ENCODE peak calls at places on chromosomes 13 and 19, in six cellular contexts. W is stomach; G is activated T-helper 1 cell treated with anti-CD3 and anti-CD28 coated beads, Interleukin-12 subunit alpha, Interleukin-12 subunit beta, Interleukin-2, Interleukin-4 antibody, amounts not matched to agents 30 ng/mL and 10 ng/mL and 1 ng/mL, durations not matched to agents 14 hours and 24 hours and 36 hours; B is CMK; N is omental fat pad; Q is GM03348. C is an unnamed sample.

GRCh38 chr13:83827338-83827737 is 54.9 kb downstream of the SLITRK1 start:
- DNase-seq in B (no peak), N (no peak), G (no peak), W (no peak), Q (no peak), C (no peak)

GRCh38 chr13:96539791-96540190 is 449.9 kb downstream of the HS6ST3 start:
- DNase-seq in N (no peak), Q (no peak), B (no peak), W (no peak), G (no peak), C (no peak)

GRCh38 chr19:38891791-38892190 is 7.6 kb downstream of the SIRT2 start:
- DNase-seq in N (no peak), W (no peak), Q (no peak), G (no peak), B (no peak), C (no peak)

GRCh38 chr19:16001481-16002312 is 52.9 kb downstream of the OR10H4 start:
- DNase-seq in Q (peak; percentile 53), N (no peak), G (peak; percentile 40), W (no peak), B (no peak), C (peak; percentile 23)

GRCh38 chr19:44557933-44558332 is 28.5 kb upstream of the CEACAM20 start:
- DNase-seq in N (no peak), B (no peak), Q (no peak), W (no peak), G (no peak), C (no peak)

GRCh38 chr19:50067575-50067974 is 41.8 kb downstream of the ZNF473 start:
- DNase-seq in W (no peak), N (no peak), B (no peak), G (no peak), Q (no peak), C (no peak)

GRCh38 chr19:40601061-40601973 is at the start of gene LTBP4:
- DNase-seq in N (no peak), Q (peak; percentile 53), W (no peak), G (no peak), B (no peak), C (no peak)

GRCh38 chr13:30998548-30999140 is 66.2 kb downstream of the TEX26 start:
- DNase-seq in B (no peak), Q (no peak), G (no peak), W (no peak), N (no peak), C (no peak)

GRCh38 chr19:38869836-38870607 is 8.1 kb downstream of the RINL start:
- DNase-seq in N (peak; percentile 73), G (peak; percentile 92), W (peak; percentile 95), B (no peak), Q (peak; percentile 88), C (peak; percentile 88)

GRCh38 chr13:24032252-24032651 is 128.3 kb upstream of the SPATA13 start:
- DNase-seq in N (no peak), W (no peak), Q (peak; percentile 65), G (no peak), B (no peak), C (no peak)

GRCh38 chr13:89930861-89931260 is 1416.6 kb upstream of the MIR17HG start:
- DNase-seq in B (no peak), N (no peak), W (no peak), Q (no peak), G (no peak), C (no peak)

GRCh38 chr13:40969169-40969901 is 49.8 kb downstream of the ELF1 start:
- DNase-seq in G (no peak), Q (no peak), N (no peak), W (no peak), B (no peak), C (no peak)

GRCh38 chr13:32048816-32049215 is 17.2 kb downstream of the FRY start:
- DNase-seq in Q (no peak), N (no peak), W (no peak), G (no peak), B (no peak), C (peak; percentile 71)

GRCh38 chr19:6803036-6803404 is 30.5 kb downstream of the VAV1 start:
- DNase-seq in W (no peak), Q (no peak), G (no peak), B (no peak), N (no peak), C (no peak)

GRCh38 chr19:14979498-14980255 is at the start of gene SLC1A6:
- DNase-seq in B (no peak), N (no peak), G (no peak), Q (no peak), W (no peak), C (no peak)

GRCh38 chr13:87235621-87236020 is 435.6 kb upstream of the SLITRK5 start:
- DNase-seq in W (no peak), N (no peak), B (no peak), G (no peak), Q (no peak), C (no peak)

C was measured in HL-60.